ENCODE peak calls at places on chromosomes 16 and 17, in five cellular contexts. S, M, T, Y and B are unnamed samples. For H3K9me3, the result is how much of the 10 kb centered on the place peaks cover.

GRCh38 chr17:34235389-34236028 is 19.6 kb upstream of the CCL2 start:
- DNase-seq in Y (no peak), T (peak), S (peak), M (peak), B (no peak)

GRCh38 chr16:73966851-73967250 is 329.8 kb upstream of the PSMD7 start:
- DNase-seq in M (no peak), T (no peak), Y (no peak), S (no peak), B (no peak)

GRCh38 chr16:84690088-84690819 is 9.5 kb upstream of the USP10 start:
- DNase-seq in Y (no peak), S (no peak), M (no peak), T (no peak), B (no peak)

GRCh38 chr17:81646869-81647600 is 9.3 kb downstream of the PDE6G start:
- DNase-seq in M (no peak), Y (no peak), S (no peak), T (no peak), B (no peak)

GRCh38 chr17:61467416-61468262 is 15.4 kb downstream of the TBX4 start:
- DNase-seq in M (peak), S (no peak), Y (no peak), T (no peak), B (no peak)

GRCh38 chr16:10065014-10065413 is 117.2 kb downstream of the GRIN2A start:
- DNase-seq in Y (no peak), T (no peak), M (no peak), S (no peak), B (no peak)

GRCh38 chr17:74642556-74642955 is 19.0 kb upstream of the CD300E start:
- DNase-seq in S (no peak), T (no peak), M (no peak), Y (no peak), B (no peak)

GRCh38 chr17:49969134-49969759 is at the start of gene DLX4:
- DNase-seq in S (no peak), T (no peak), Y (no peak), M (no peak), B (no peak)

GRCh38 chr16:56836410-56836834 is 28.6 kb upstream of the SLC12A3 start:
- DNase-seq in S (no peak), M (no peak), T (no peak), Y (no peak), B (no peak)

GRCh38 chr17:49497147-49498036 is 2.3 kb downstream of the NGFR start:
- DNase-seq in T (peak), S (no peak), Y (no peak), M (peak), B (no peak)

GRCh38 chr16:49376206-49376605 is 2.6 kb downstream of the C16orf78 start:
- DNase-seq in S (no peak), T (no peak), Y (no peak), M (no peak), B (no peak)

GRCh38 chr16:74586948-74587347 is 20.0 kb downstream of the GLG1 start:
- DNase-seq in M (no peak), Y (no peak), T (no peak), S (no peak), B (no peak)

GRCh38 chr16:21277045-21277926 is 804 bp downstream of the CRYM start:
- DNase-seq in S (no peak), T (no peak), M (no peak), Y (no peak), B (no peak)

GRCh38 chr16:73095885-73096341 is 48.0 kb upstream of the ZFHX3 start:
- DNase-seq in S (no peak), Y (no peak), M (peak), T (no peak), B (no peak)

GRCh38 chr17:74343526-74344284 is 17.7 kb downstream of the KIF19 start:
- DNase-seq in M (no peak), S (no peak), T (no peak), Y (no peak), B (no peak)

GRCh38 chr16:68707341-68708152 is 29.5 kb upstream of the CDH1 start:
- DNase-seq in Y (no peak), M (no peak), T (peak), S (no peak), B (no peak)

GRCh38 chr17:74037320-74037719 is 166.2 kb upstream of the RPL38 start:
- DNase-seq in M (no peak), Y (no peak), S (no peak), T (no peak), B (no peak)

GRCh38 chr16:89007371-89008249 is 30.6 kb upstream of the CBFA2T3 start:
- DNase-seq in Y (no peak), S (no peak), T (no peak), M (no peak), B (no peak)
- H3K27ac ChIP-seq in Y (no peak), S (no peak), T (no peak), M (no peak), B (no peak)

DNA sequence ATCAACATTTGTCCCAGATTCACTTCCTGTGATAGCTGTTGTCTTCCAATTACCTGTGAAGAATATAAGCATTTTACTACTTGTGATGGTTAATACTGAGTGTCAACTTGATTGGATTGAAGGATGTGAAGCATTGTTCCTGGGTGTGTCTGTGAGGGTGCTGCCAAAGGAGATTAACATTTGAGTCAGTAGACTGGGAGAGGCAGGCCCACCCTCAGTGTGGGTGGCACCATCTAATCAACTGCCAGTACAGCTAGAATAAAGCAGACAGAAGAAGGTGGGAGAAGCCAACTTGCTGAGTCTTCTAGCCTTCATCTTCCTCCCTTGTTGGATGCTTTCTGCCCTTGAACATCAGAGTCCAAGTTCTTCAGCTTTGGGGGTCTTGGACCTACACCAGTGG is 660.4 kb upstream of the GOT2 start:
- DNase-seq in Y (no peak), S (no peak), T (no peak), M (no peak), B (no peak)
- H3K9me3 ChIP-seq in Y (under half), S (under half), T (under half), M (under half), B (under half)

GRCh38 chr17:19263621-19264010 is 26.4 kb downstream of the EPN2 start:
- DNase-seq in S (peak), T (no peak), M (peak), Y (no peak), B (no peak)
- H3K27ac ChIP-seq in S (peak), T (peak), M (peak), Y (no peak), B (peak)

GRCh38 chr16:60684002-60684401 is 1352.2 kb downstream of the CDH8 start:
- DNase-seq in M (no peak), Y (no peak), S (no peak), T (no peak), B (no peak)
- H3K9me3 ChIP-seq in M (under half), Y (under half), S (under half), T (under half), B (under half)